ENCODE peak calls at places on chromosomes 13 and 19, in nine cellular contexts. C is HL-60, L is adrenal gland, T is tibial nerve, H is testis, X is fibroblast of the aortic adventitia, G is cardiac muscle cell, U is neural progenitor cell, I is SK-N-MC. E is an unnamed sample.

GRCh38 chr13:38763446-38764381 is 76.8 kb downstream of the FREM2 start:
- DNase-seq in C (no peak), L (peak), T (no peak), H (peak), X (peak), G (peak), U (peak), I (peak), E (peak)

GRCh38 chr19:15702590-15702930 is 25.3 kb upstream of the OR10H2 start:
- DNase-seq in C (peak), L (peak), T (peak), H (peak), X (peak), G (no peak), U (no peak), I (peak), E (no peak)

GRCh38 chr13:28753208-28753892 is 34.6 kb upstream of the SLC46A3 start:
- DNase-seq in C (no peak), L (peak), T (peak), H (peak), X (peak), G (peak), U (no peak), I (peak), E (no peak)

GRCh38 chr19:40691421-40692211 is 1.2 kb upstream of the NUMBL start:
- DNase-seq in C (no peak), L (no peak), T (no peak), H (no peak), X (no peak), G (no peak), U (peak), I (no peak), E (peak)

GRCh38 chr19:13929956-13930355 is 8.3 kb downstream of the PODNL1 start:
- DNase-seq in C (no peak), L (no peak), T (no peak), H (no peak), X (no peak), G (no peak), U (no peak), I (no peak), E (no peak)

GRCh38 chr13:95553614-95554385 is 1.3 kb downstream of the CLDN10 start:
- DNase-seq in C (no peak), L (no peak), T (no peak), H (no peak), X (no peak), G (peak), U (peak), I (no peak), E (no peak)

GRCh38 chr19:58519087-58519354 is 589 bp downstream of the ZBTB45 start:
- DNase-seq in C (peak), L (peak), T (peak), H (peak), X (peak), G (peak), U (peak), I (no peak), E (peak)

GRCh38 chr13:85995788-85996418 is 196.7 kb upstream of the SLITRK6 start:
- DNase-seq in C (no peak), L (no peak), T (no peak), H (no peak), X (no peak), G (no peak), U (no peak), I (no peak), E (no peak)

GRCh38 chr19:38559428-38560401 is 58.0 kb downstream of the MAP4K1 start:
- DNase-seq in C (no peak), L (no peak), T (no peak), H (no peak), X (no peak), G (no peak), U (no peak), I (no peak), E (no peak)

GRCh38 chr19:40605201-40605971 is 4.2 kb downstream of the LTBP4 start:
- DNase-seq in C (peak), L (peak), T (peak), H (peak), X (peak), G (peak), U (peak), I (no peak), E (no peak)

GRCh38 chr19:50759886-50760285 is 10.4 kb upstream of the GPR32 start:
- DNase-seq in C (no peak), L (no peak), T (no peak), H (no peak), X (peak), G (no peak), U (peak), I (no peak), E (no peak)

GRCh38 chr19:1959928-1960589 is 19.1 kb downstream of the CSNK1G2 start:
- DNase-seq in C (no peak), L (no peak), T (no peak), H (no peak), X (no peak), G (no peak), U (no peak), I (no peak), E (no peak)

GRCh38 chr13:105702441-105702840 is 833.0 kb downstream of the EFNB2 start:
- DNase-seq in C (no peak), L (no peak), T (no peak), H (no peak), X (no peak), G (no peak), U (no peak), I (no peak), E (no peak)

DNA sequence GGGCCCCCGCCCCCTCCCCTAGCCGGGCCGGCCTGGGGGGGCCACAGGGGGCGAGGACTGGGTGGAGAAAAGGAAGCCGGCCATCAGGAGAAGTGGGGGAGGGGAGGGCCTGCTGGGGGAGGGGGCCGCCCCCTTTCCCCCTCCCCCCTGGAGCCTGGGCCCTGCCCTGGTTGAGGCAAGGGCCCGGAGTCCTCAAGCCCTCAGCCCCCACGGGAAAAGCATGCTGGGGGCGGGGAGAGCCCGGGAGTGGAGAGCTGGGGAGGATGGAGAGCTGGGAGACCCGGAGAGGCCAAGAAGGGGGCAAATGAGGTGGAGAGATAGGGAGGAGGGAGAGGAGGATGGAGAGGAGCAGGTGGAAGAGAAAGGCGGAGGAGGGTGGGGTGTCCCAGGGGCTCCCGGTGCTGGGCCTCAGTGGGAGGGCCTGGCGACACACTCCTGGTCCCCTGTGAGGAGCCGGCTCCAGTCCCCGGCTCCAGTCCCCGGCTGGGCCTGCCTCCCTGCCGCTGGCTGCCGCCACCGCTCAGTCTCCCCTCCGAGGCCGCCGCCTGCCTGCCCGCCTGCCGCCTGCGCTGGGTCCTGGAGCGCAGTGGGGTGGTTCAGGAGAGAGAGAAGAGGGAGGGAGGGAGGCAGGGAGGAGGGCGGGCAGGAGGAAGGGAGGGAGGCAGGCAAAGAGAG is at the start of gene GRIK5:
- DNase-seq in C (no peak), L (no peak), T (no peak), H (no peak), X (no peak), G (peak), U (peak), I (no peak), E (peak)
- H3K4me3 ChIP-seq in C (no peak), L (no peak), T (peak), H (no peak), X (no peak), G (peak), U (peak), I (no peak), E (peak)

GRCh38 chr13:25741796-25742195 is 310.0 kb downstream of the SHISA2 start:
- DNase-seq in C (no peak), L (no peak), T (no peak), H (no peak), X (no peak), G (no peak), U (no peak), I (no peak), E (no peak)
- H3K4me3 ChIP-seq in C (no peak), L (no peak), T (no peak), H (no peak), X (no peak), G (no peak), U (no peak), I (no peak), E (no peak)

GRCh38 chr13:57633141-57633949 is 1.8 kb downstream of the PCDH17 start:
- DNase-seq in C (no peak), L (peak), T (no peak), H (peak), X (no peak), G (peak), U (peak), I (no peak), E (no peak)

GRCh38 chr13:57635541-57635940 is 4.0 kb downstream of the PCDH17 start:
- DNase-seq in C (no peak), L (no peak), T (no peak), H (no peak), X (no peak), G (no peak), U (no peak), I (no peak), E (no peak)

GRCh38 chr13:57633950-57634828 is 2.6 kb downstream of the PCDH17 start:
- DNase-seq in C (no peak), L (no peak), T (no peak), H (peak), X (no peak), G (no peak), U (peak), I (no peak), E (no peak)

GRCh38 chr13:57636811-57637210 is 5.3 kb downstream of the PCDH17 start:
- DNase-seq in C (no peak), L (no peak), T (no peak), H (no peak), X (no peak), G (no peak), U (no peak), I (no peak), E (no peak)

DNA sequence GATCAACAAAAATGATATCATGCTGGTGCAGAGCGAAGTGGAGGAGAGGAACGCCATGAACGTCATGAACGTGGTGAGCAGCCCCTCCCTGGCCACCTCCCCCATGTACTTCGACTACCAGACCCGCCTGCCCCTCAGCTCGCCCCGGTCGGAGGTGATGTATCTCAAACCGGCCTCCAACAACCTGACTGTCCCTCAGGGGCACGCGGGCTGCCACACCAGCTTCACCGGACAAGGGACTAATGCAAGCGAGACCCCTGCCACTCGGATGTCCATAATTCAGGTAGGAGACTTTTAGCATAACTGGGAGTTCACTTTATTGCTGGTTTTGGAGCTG is 3.3 kb downstream of the PCDH17 start:
- DNase-seq in C (no peak), L (no peak), T (no peak), H (peak), X (no peak), G (no peak), U (peak), I (no peak), E (no peak)
- H3K4me3 ChIP-seq in C (no peak), L (no peak), T (peak), H (peak), X (no peak), G (peak), U (peak), I (peak), E (no peak)

DNA sequence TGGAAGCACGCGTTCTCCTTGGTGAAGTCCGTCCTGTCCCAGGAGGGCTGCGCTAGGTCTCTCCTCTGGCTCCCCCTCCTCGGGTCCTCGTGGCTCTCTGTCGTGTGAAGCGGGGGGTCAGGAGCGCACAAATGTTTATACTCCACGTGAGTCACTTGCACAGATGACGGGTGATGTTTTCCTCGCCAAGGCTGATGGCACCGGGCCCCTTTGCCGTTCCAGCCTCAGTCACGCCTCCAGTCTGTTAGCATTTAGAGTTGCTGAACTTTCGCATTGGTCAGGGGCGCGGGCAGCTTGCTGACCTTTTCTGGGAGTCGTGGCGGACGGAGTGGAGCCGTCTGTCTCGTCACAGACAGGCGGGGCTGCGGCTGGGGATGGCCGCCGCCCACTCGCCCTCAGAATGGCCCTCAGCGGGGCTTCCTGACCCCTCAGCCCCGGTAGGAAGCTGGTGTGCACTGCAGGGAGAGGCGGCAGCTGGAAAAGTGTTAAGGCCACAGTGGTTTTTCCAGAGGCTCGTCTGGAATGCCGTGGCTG is 13.7 kb downstream of the KLHL26 start:
- DNase-seq in C (no peak), L (peak), T (peak), H (peak), X (peak), G (no peak), U (peak), I (no peak), E (no peak)
- H3K4me3 ChIP-seq in C (no peak), L (no peak), T (peak), H (no peak), X (no peak), G (no peak), U (no peak), I (no peak), E (no peak)

GRCh38 chr13:110300090-110300815 is 6.7 kb downstream of the COL4A1 start:
- DNase-seq in C (no peak), L (no peak), T (no peak), H (no peak), X (peak), G (no peak), U (no peak), I (no peak), E (no peak)

GRCh38 chr13:110297011-110297410 is 9.9 kb downstream of the COL4A1 start:
- DNase-seq in C (no peak), L (no peak), T (no peak), H (no peak), X (no peak), G (no peak), U (no peak), I (no peak), E (no peak)

GRCh38 chr13:110298566-110299321 is 8.2 kb downstream of the COL4A1 start:
- DNase-seq in C (no peak), L (no peak), T (no peak), H (no peak), X (no peak), G (no peak), U (no peak), I (no peak), E (no peak)

GRCh38 chr13:110297771-110298170 is 9.2 kb downstream of the COL4A1 start:
- DNase-seq in C (no peak), L (no peak), T (no peak), H (no peak), X (no peak), G (no peak), U (no peak), I (no peak), E (no peak)

DNA sequence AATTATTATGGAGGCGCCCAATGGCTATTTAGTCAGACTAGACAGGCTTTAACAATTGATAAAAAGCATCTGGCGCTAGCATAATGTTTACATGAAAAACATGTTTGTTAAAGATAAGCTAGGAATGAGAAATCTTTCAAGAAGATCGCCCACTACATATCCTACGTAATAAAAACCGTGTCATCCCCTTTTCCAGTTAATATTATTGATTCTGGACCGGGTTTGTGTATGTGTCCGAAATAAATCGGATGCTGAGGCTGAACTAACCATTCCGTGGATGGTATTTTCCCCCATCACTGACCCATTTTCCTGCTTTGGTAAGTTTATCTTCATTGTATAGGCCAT is 8.8 kb downstream of the COL4A1 start:
- DNase-seq in C (no peak), L (no peak), T (no peak), H (no peak), X (no peak), G (no peak), U (no peak), I (no peak), E (no peak)
- H3K4me3 ChIP-seq in C (no peak), L (no peak), T (peak), H (no peak), X (no peak), G (no peak), U (no peak), I (no peak), E (no peak)

DNA sequence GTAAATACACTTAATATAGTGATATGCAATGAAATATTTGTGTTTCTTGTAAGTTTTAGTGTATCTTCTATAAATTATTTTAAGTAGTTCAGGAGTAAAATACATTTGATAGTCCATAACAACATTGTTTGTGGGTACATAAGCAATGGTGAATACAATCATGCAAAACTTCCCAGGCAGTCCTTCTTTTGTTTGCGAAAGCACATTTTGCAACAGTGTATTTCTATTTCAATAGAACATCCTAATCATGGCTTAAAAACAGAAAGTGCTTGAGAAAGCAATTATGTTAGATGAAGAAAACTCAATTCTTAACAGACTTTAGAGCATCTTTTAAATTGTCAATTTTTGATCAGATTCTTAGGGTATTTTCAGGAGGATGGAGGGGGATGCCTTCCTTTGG is 155.6 kb downstream of the POSTN start:
- DNase-seq in C (no peak), L (no peak), T (no peak), H (no peak), X (no peak), G (no peak), U (no peak), I (no peak), E (no peak)
- H3K4me3 ChIP-seq in C (no peak), L (no peak), T (no peak), H (no peak), X (no peak), G (no peak), U (no peak), I (no peak), E (no peak)

DNA sequence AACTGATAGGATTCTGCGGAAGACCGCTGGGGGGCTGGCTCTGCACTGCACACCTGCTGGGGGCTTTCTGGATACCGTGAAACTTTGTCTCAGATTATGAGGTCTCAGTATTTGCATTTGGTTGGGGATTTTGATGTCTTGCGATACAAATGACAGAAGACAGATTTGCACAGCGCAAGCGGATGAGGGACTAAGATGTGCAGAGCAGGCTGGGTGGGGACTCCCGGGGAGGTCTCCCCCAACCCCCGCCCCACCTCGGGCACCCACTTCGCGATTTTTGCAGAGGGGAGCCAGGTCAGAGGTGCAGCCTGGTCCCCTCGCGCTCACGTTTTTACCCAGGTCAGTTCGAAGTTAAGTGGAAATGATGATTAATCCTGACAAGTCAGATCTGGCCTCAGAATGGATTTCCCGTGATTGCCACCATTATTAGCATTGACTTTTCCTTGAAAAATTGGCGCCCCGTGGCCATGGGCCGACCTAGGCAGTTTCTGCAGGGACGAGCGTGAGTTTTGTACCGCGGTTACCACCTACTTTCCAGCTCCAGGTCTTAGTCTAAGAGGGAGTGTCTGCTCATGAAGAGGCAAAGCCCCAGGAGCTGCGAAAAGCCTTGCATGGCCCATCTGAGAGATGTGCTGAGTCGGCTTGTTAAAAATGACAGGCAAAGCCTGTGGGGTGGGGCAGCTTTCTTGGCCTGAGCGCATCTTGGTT is 1.3 kb upstream of the GJB2 start:
- DNase-seq in C (no peak), L (no peak), T (no peak), H (no peak), X (no peak), G (no peak), U (peak), I (no peak), E (no peak)
- H3K4me3 ChIP-seq in C (no peak), L (no peak), T (peak), H (peak), X (no peak), G (peak), U (peak), I (peak), E (no peak)

E was measured in WERI-Rb-1.